ENCODE peak calls at places on chromosomes 5 and 9, in eight cellular contexts. S is dorsolateral prefrontal cortex; R is HepG2; F is lower lobe of right lung; Q is effector memory CD4-positive, alpha-beta T cell; T is RWPE1; V is suprapubic skin; L is aorta. N is an unnamed sample.

GRCh38 chr5:147576646-147577535 is 67.0 kb upstream of the DPYSL3 start:
- DNase-seq in Q (no peak), S (peak), V (no peak), T (peak), R (no peak), F (peak), L (peak), N (no peak)

GRCh38 chr5:172502410-172502809 is 48.1 kb upstream of the SH3PXD2B start:
- DNase-seq in S (no peak), R (no peak), Q (no peak), F (no peak), T (no peak), L (peak), V (peak), N (no peak)

GRCh38 chr9:87651431-87651830 is 74.5 kb upstream of the CTSL start:
- DNase-seq in T (no peak), S (no peak), R (no peak), L (no peak), F (no peak), V (no peak), Q (no peak), N (no peak)

GRCh38 chr5:89556215-89557009 is 673.4 kb upstream of the MEF2C start:
- DNase-seq in R (no peak), T (peak), Q (no peak), F (no peak), V (no peak), L (no peak), S (no peak), N (peak)

GRCh38 chr5:157998021-157998504 is 139.1 kb upstream of the CLINT1 start:
- DNase-seq in T (peak), F (no peak), V (no peak), L (no peak), Q (no peak), R (no peak), S (no peak), N (no peak)

GRCh38 chr5:78534148-78535009 is 114.2 kb downstream of the LHFPL2 start:
- DNase-seq in V (peak), Q (no peak), L (peak), S (no peak), T (no peak), F (no peak), R (no peak), N (no peak)

GRCh38 chr9:38066907-38067610 is 2.0 kb downstream of the SHB start:
- DNase-seq in T (no peak), R (no peak), V (peak), Q (no peak), S (no peak), F (peak), L (peak), N (no peak)

GRCh38 chr5:121164632-121165031 is 687.0 kb upstream of the FTMT start:
- DNase-seq in F (no peak), V (no peak), T (no peak), R (no peak), Q (no peak), S (no peak), L (no peak), N (no peak)

GRCh38 chr9:83596899-83597504 is 25.9 kb upstream of the IDNK start:
- DNase-seq in L (no peak), V (no peak), S (peak), F (no peak), Q (peak), R (no peak), T (peak), N (no peak)

GRCh38 chr5:169980418-169981053 is at the start of gene INSYN2B:
- DNase-seq in F (peak), Q (no peak), L (peak), T (peak), R (peak), V (peak), S (peak), N (no peak)

GRCh38 chr5:175659546-175660248 is 1.8 kb downstream of the HRH2 start:
- DNase-seq in L (no peak), S (no peak), T (no peak), R (no peak), Q (no peak), V (no peak), F (no peak), N (no peak)

GRCh38 chr9:272251-273213 is 57.9 kb downstream of the DOCK8 start:
- DNase-seq in R (no peak), F (peak), T (no peak), L (no peak), V (no peak), Q (peak), S (no peak), N (no peak)

GRCh38 chr5:45796959-45797553 is 100.9 kb upstream of the HCN1 start:
- DNase-seq in V (no peak), R (no peak), T (no peak), Q (no peak), L (no peak), F (no peak), S (no peak), N (no peak)

GRCh38 chr5:16580382-16580781 is 36.4 kb downstream of the RETREG1 start:
- DNase-seq in Q (no peak), V (no peak), T (no peak), L (no peak), F (no peak), R (no peak), S (no peak), N (no peak)

GRCh38 chr5:159061186-159061796 is 38.4 kb downstream of the EBF1 start:
- DNase-seq in L (peak), T (peak), V (peak), Q (no peak), R (no peak), S (no peak), F (no peak), N (no peak)

GRCh38 chr5:127518319-127518621 is 830 bp downstream of the PRRC1 start:
- DNase-seq in T (no peak), Q (no peak), L (no peak), S (no peak), R (no peak), F (no peak), V (no peak), N (no peak)

GRCh38 chr5:6456766-6457370 is 8.2 kb downstream of the UBE2QL1 start:
- DNase-seq in T (no peak), R (no peak), F (no peak), V (no peak), Q (no peak), S (no peak), L (no peak), N (no peak)

GRCh38 chr5:104265531-104266130 is 703.0 kb upstream of the NUDT12 start:
- DNase-seq in S (no peak), F (no peak), L (no peak), Q (no peak), T (peak), R (no peak), V (no peak), N (no peak)
- H3K27ac ChIP-seq in S (no peak), F (no peak), L (no peak), Q (no peak), T (no peak), R (no peak), V (no peak), N (no peak)

GRCh38 chr5:112006721-112007120 is 249.7 kb upstream of the NREP start:
- DNase-seq in L (no peak), S (no peak), Q (no peak), V (no peak), F (no peak), R (no peak), T (peak), N (no peak)
- H3K27ac ChIP-seq in L (no peak), S (no peak), Q (no peak), V (no peak), F (no peak), R (no peak), T (no peak), N (no peak)

GRCh38 chr5:131256507-131256823 is 7.4 kb upstream of the CDC42SE2 start:
- DNase-seq in Q (no peak), S (no peak), V (no peak), R (no peak), T (no peak), F (no peak), L (no peak), N (no peak)
- H3K27ac ChIP-seq in Q (peak), S (no peak), V (no peak), R (no peak), T (no peak), F (peak), L (no peak), N (no peak)

GRCh38 chr5:52856564-52856963 is 68.8 kb downstream of the ITGA1 start:
- DNase-seq in V (no peak), R (no peak), T (no peak), L (no peak), Q (no peak), S (no peak), F (no peak), N (no peak)

GRCh38 chr5:52863715-52864114 is 76.0 kb downstream of the ITGA1 start:
- DNase-seq in F (no peak), S (no peak), T (no peak), Q (no peak), V (no peak), R (no peak), L (no peak), N (no peak)

GRCh38 chr5:52854949-52855348 is 67.2 kb downstream of the ITGA1 start:
- DNase-seq in T (no peak), L (no peak), R (no peak), V (no peak), Q (no peak), F (no peak), S (no peak), N (no peak)

GRCh38 chr5:52861368-52861767 is 73.7 kb downstream of the ITGA1 start:
- DNase-seq in S (no peak), Q (no peak), R (no peak), F (no peak), L (no peak), V (no peak), T (peak), N (peak)

GRCh38 chr5:52859619-52860018 is 71.9 kb downstream of the ITGA1 start:
- DNase-seq in R (no peak), Q (no peak), L (no peak), F (no peak), T (no peak), S (no peak), V (no peak), N (no peak)
- H3K27ac ChIP-seq in R (no peak), Q (no peak), L (peak), F (no peak), T (no peak), S (no peak), V (no peak), N (no peak)

GRCh38 chr5:96024683-96025475 is 63.2 kb upstream of the ELL2 start:
- DNase-seq in F (no peak), Q (no peak), R (no peak), S (no peak), L (no peak), V (no peak), T (no peak), N (no peak)
- H3K27ac ChIP-seq in F (no peak), Q (no peak), R (no peak), S (no peak), L (no peak), V (peak), T (no peak), N (peak)

DNA sequence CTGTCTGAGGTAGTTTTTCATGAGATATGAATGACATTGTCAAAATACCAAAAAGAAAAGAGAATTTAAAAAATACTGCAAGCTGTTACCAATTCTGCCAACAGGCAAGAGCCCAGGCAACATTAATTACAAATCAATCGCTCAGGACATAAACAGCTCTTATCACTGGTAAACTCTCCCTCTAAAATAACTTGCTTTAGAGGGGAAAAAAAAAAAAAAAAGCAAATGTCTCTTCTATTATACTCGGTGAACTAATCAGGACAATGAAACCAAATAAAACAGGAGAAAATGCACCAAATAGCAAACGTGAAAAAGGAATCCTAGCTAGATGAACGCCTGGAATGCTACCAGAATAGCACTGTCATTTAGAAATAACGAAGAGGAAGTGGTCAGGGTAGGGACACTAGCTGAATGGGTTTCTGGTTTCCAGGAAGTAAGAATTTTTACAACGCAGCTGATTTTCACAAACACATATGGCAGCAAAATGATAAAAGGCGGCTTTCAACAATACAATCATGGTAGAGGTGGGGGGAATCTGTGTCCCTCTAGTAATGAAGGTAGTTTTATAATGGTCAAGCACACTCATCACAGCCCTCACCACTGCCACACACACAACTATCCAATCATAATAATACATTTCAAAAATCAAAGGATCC is 94.9 kb downstream of the DENND1A start:
- DNase-seq in T (no peak), Q (no peak), S (no peak), V (no peak), L (no peak), F (no peak), R (no peak), N (no peak)
- H3K27ac ChIP-seq in T (no peak), Q (no peak), S (no peak), V (peak), L (no peak), F (no peak), R (no peak), N (no peak)

GRCh38 chr9:9774471-9774870 is 838.3 kb downstream of the PTPRD start:
- DNase-seq in F (no peak), L (no peak), Q (no peak), S (no peak), R (no peak), T (no peak), V (no peak), N (no peak)

GRCh38 chr9:9783211-9783610 is 829.6 kb downstream of the PTPRD start:
- DNase-seq in F (no peak), L (no peak), R (no peak), S (no peak), Q (no peak), T (no peak), V (no peak), N (no peak)

GRCh38 chr9:9778293-9778692 is 834.5 kb downstream of the PTPRD start:
- DNase-seq in F (no peak), Q (no peak), L (no peak), S (no peak), T (no peak), V (no peak), R (no peak), N (no peak)
- H3K27ac ChIP-seq in F (no peak), Q (no peak), L (no peak), S (no peak), T (no peak), V (no peak), R (no peak), N (no peak)